ENCODE peak calls at places on chromosomes 11 and 22, in ten cellular contexts. A is G401, H is endothelial cell, N is T follicular helper cell, I is NCI-H1436, O is HTR-8/SVneo, X is HL-60, W is activated gamma-delta T cell treated with Interleukin-2 at 50 U/mL for 16 hours, V is vagina, Z is HEK293T. E is an unnamed sample.

GRCh38 chr11:21895686-21896085 is 297.2 kb upstream of the ANO5 start:
- DNase-seq in A (no peak), I (no peak), Z (no peak), V (no peak), N (no peak), X (no peak), W (no peak), O (no peak), H (no peak), E (no peak)

GRCh38 chr11:103800406-103801114 is 235.9 kb upstream of the DDI1 start:
- DNase-seq in X (no peak), Z (no peak), I (no peak), N (no peak), A (no peak), W (no peak), H (peak), O (no peak), V (no peak), E (no peak)

GRCh38 chr11:27367881-27368280 is 4.9 kb upstream of the CCDC34 start:
- DNase-seq in H (no peak), A (no peak), Z (no peak), N (no peak), X (no peak), V (no peak), I (no peak), W (no peak), O (no peak), E (no peak)

GRCh38 chr11:82906236-82906635 is 4.7 kb downstream of the DDIAS start:
- DNase-seq in X (no peak), W (no peak), I (peak), H (no peak), O (peak), V (no peak), A (peak), Z (no peak), N (no peak), E (no peak)

GRCh38 chr22:25057013-25057881 is 104.7 kb downstream of the KIAA1671 start:
- DNase-seq in H (peak), N (peak), I (peak), X (no peak), A (peak), V (no peak), O (peak), W (peak), Z (peak), E (peak)

GRCh38 chr11:119671561-119672015 is 57.4 kb downstream of the NECTIN1 start:
- DNase-seq in A (peak), O (no peak), W (no peak), Z (no peak), N (no peak), X (no peak), I (no peak), V (no peak), H (no peak), E (no peak)

GRCh38 chr22:46256358-46256958 is 6.4 kb upstream of the CDPF1 start:
- DNase-seq in O (no peak), Z (no peak), I (no peak), V (no peak), N (no peak), H (no peak), X (no peak), A (no peak), W (no peak), E (no peak)

GRCh38 chr11:106853850-106854401 is 164.3 kb downstream of the GUCY1A2 start:
- DNase-seq in I (no peak), A (no peak), Z (no peak), V (no peak), O (no peak), H (no peak), N (no peak), W (no peak), X (no peak), E (no peak)

GRCh38 chr11:45649544-45650165 is 15.8 kb downstream of the CHST1 start:
- DNase-seq in H (no peak), W (no peak), O (no peak), N (no peak), Z (no peak), X (no peak), V (no peak), A (no peak), I (no peak), E (no peak)

GRCh38 chr22:47457509-47458300 is 695.3 kb downstream of the TBC1D22A start:
- DNase-seq in H (no peak), O (no peak), W (no peak), N (no peak), I (no peak), A (no peak), X (no peak), V (no peak), Z (no peak), E (no peak)

GRCh38 chr11:86070435-86071056 is 1.7 kb upstream of the PICALM start:
- DNase-seq in N (no peak), X (no peak), Z (no peak), W (no peak), V (no peak), A (no peak), I (no peak), H (no peak), O (no peak), E (no peak)

GRCh38 chr11:45456686-45457085 is 170.5 kb upstream of the SYT13 start:
- DNase-seq in W (no peak), Z (no peak), H (no peak), N (no peak), A (no peak), X (no peak), I (no peak), O (no peak), V (no peak), E (no peak)

GRCh38 chr22:42961815-42962214 is 53.1 kb downstream of the PACSIN2 start:
- DNase-seq in W (no peak), H (no peak), Z (no peak), I (no peak), N (no peak), X (no peak), V (no peak), O (no peak), A (no peak), E (peak)

GRCh38 chr11:17462940-17463339 is 13.7 kb downstream of the ABCC8 start:
- DNase-seq in X (no peak), V (no peak), H (no peak), I (no peak), Z (no peak), N (no peak), W (no peak), A (no peak), O (no peak), E (no peak)

GRCh38 chr11:79291948-79292347 is 148.9 kb downstream of the TENM4 start:
- DNase-seq in V (no peak), H (no peak), A (no peak), Z (no peak), X (peak), N (no peak), O (no peak), W (no peak), I (no peak), E (no peak)

GRCh38 chr22:29762263-29762662 is 4.5 kb downstream of the ZMAT5 start:
- DNase-seq in N (no peak), X (no peak), V (no peak), H (no peak), O (no peak), A (no peak), W (no peak), Z (no peak), I (peak), E (no peak)

GRCh38 chr22:43498856-43499253 is 87.0 kb downstream of the MPPED1 start:
- DNase-seq in W (no peak), Z (no peak), N (no peak), X (no peak), O (no peak), V (no peak), H (no peak), A (no peak), I (no peak), E (no peak)

GRCh38 chr11:69320326-69320725 is 26.4 kb downstream of the MYEOV start:
- DNase-seq in H (no peak), V (no peak), W (no peak), X (no peak), A (no peak), Z (no peak), I (no peak), N (no peak), O (no peak), E (no peak)

GRCh38 chr11:130992788-130993187 is 76.5 kb upstream of the SNX19 start:
- DNase-seq in V (no peak), Z (no peak), H (no peak), I (no peak), W (no peak), X (no peak), A (no peak), N (no peak), O (no peak), E (no peak)

GRCh38 chr11:17602105-17603001 is 55.3 kb downstream of the OTOG start:
- DNase-seq in X (no peak), N (no peak), H (no peak), A (no peak), Z (no peak), V (no peak), I (no peak), O (no peak), W (no peak), E (no peak)

GRCh38 chr22:36194971-36195370 is 6.6 kb downstream of the APOL4 start:
- DNase-seq in N (no peak), I (peak), X (peak), V (no peak), W (peak), O (peak), Z (peak), A (peak), H (peak), E (peak)

GRCh38 chr11:45188127-45188526 is 41.7 kb downstream of the PRDM11 start:
- DNase-seq in X (no peak), Z (no peak), V (no peak), I (no peak), O (no peak), H (no peak), N (no peak), W (no peak), A (no peak), E (no peak)

GRCh38 chr11:69468236-69468635 is 13.2 kb upstream of the LINC01488 start:
- DNase-seq in H (no peak), I (no peak), V (no peak), Z (no peak), X (no peak), N (no peak), W (no peak), A (no peak), O (no peak), E (no peak)

GRCh38 chr22:40237241-40237640 is 59.5 kb downstream of the TNRC6B start:
- DNase-seq in V (no peak), N (no peak), X (no peak), W (no peak), O (no peak), I (no peak), H (no peak), Z (no peak), A (no peak), E (no peak)

GRCh38 chr11:16815047-16815767 is 76.8 kb downstream of the C11orf58 start:
- DNase-seq in V (no peak), Z (no peak), W (no peak), I (no peak), H (no peak), X (peak), N (no peak), O (no peak), A (no peak), E (no peak)

GRCh38 chr11:116499396-116500001 is 273.3 kb downstream of the BUD13 start:
- DNase-seq in O (peak), N (no peak), V (no peak), X (peak), Z (peak), A (peak), H (peak), I (peak), W (peak), E (no peak)

GRCh38 chr11:61516675-61517516 is 8.3 kb downstream of the LRRC10B start:
- DNase-seq in N (peak), I (peak), W (peak), X (no peak), V (no peak), O (peak), Z (peak), H (peak), A (no peak), E (peak)

GRCh38 chr11:79546366-79546765 is 105.5 kb upstream of the TENM4 start:
- DNase-seq in N (no peak), I (no peak), X (no peak), W (no peak), Z (no peak), O (no peak), A (no peak), V (no peak), H (no peak), E (no peak)

GRCh38 chr11:86977441-86978050 is 22.4 kb upstream of the FZD4 start:
- DNase-seq in N (no peak), I (no peak), W (no peak), Z (no peak), X (no peak), A (no peak), V (no peak), O (no peak), H (no peak), E (no peak)

GRCh38 chr22:45804986-45805325 is 133.3 kb downstream of the ATXN10 start:
- DNase-seq in W (no peak), A (no peak), N (no peak), V (no peak), X (peak), O (peak), I (no peak), Z (no peak), H (no peak), E (no peak)

E was measured in CD4-positive, alpha-beta T cell.